ENCODE peak calls at places on chromosomes 2 and 18, in ten cellular contexts. One of them, this sample, is unnamed.

GRCh38 chr2:134498654-134499053 is 220.1 kb downstream of the TMEM163 start:
- DNase-seq in tibial artery: no peak
- DNase-seq in uterus: no peak
- DNase-seq in A549: no peak
- DNase-seq in A673: no peak
- DNase-seq in stomach: no peak
- DNase-seq in lower lobe of right lung: no peak
- DNase-seq in foreskin keratinocyte: no peak
- DNase-seq in left lung: no peak
- DNase-seq in adrenal gland: no peak
- DNase-seq in this sample: no peak

GRCh38 chr2:240640939-240641338 is 15.7 kb downstream of the GPR35 start:
- DNase-seq in tibial artery: peak
- DNase-seq in uterus: no peak
- DNase-seq in A549: peak
- DNase-seq in A673: peak
- DNase-seq in stomach: peak
- DNase-seq in lower lobe of right lung: no peak
- DNase-seq in foreskin keratinocyte: no peak
- DNase-seq in left lung: peak
- DNase-seq in adrenal gland: peak
- DNase-seq in this sample: peak

GRCh38 chr2:25294573-25295462 is 46.9 kb downstream of the DNMT3A start:
- DNase-seq in tibial artery: peak
- DNase-seq in uterus: peak
- DNase-seq in A549: peak
- DNase-seq in A673: peak
- DNase-seq in stomach: peak
- DNase-seq in lower lobe of right lung: peak
- DNase-seq in foreskin keratinocyte: no peak
- DNase-seq in left lung: peak
- DNase-seq in adrenal gland: peak
- DNase-seq in this sample: peak

GRCh38 chr2:178761759-178762371 is 45.4 kb downstream of the TTN start:
- DNase-seq in tibial artery: no peak
- DNase-seq in uterus: no peak
- DNase-seq in A549: peak
- DNase-seq in A673: peak
- DNase-seq in stomach: no peak
- DNase-seq in lower lobe of right lung: no peak
- DNase-seq in foreskin keratinocyte: no peak
- DNase-seq in left lung: no peak
- DNase-seq in adrenal gland: no peak
- DNase-seq in this sample: peak

GRCh38 chr2:117980783-117981676 is 32.8 kb downstream of the CCDC93 start:
- DNase-seq in tibial artery: no peak
- DNase-seq in uterus: no peak
- DNase-seq in A549: peak
- DNase-seq in A673: peak
- DNase-seq in stomach: no peak
- DNase-seq in lower lobe of right lung: no peak
- DNase-seq in foreskin keratinocyte: peak
- DNase-seq in left lung: no peak
- DNase-seq in adrenal gland: no peak
- DNase-seq in this sample: peak

GRCh38 chr2:46973687-46974086 is 58.1 kb upstream of the MCFD2 start:
- DNase-seq in tibial artery: no peak
- DNase-seq in uterus: no peak
- DNase-seq in A549: no peak
- DNase-seq in A673: no peak
- DNase-seq in stomach: no peak
- DNase-seq in lower lobe of right lung: no peak
- DNase-seq in foreskin keratinocyte: no peak
- DNase-seq in left lung: no peak
- DNase-seq in adrenal gland: no peak
- DNase-seq in this sample: no peak

GRCh38 chr18:51006061-51006818 is 23.8 kb upstream of the SMAD4 start:
- DNase-seq in tibial artery: no peak
- DNase-seq in uterus: no peak
- DNase-seq in A549: no peak
- DNase-seq in A673: no peak
- DNase-seq in stomach: no peak
- DNase-seq in lower lobe of right lung: no peak
- DNase-seq in foreskin keratinocyte: peak
- DNase-seq in left lung: no peak
- DNase-seq in adrenal gland: no peak
- DNase-seq in this sample: no peak

GRCh38 chr18:22933206-22933957 is at the start of gene RBBP8:
- DNase-seq in tibial artery: peak
- DNase-seq in uterus: peak
- DNase-seq in A549: peak
- DNase-seq in A673: peak
- DNase-seq in stomach: peak
- DNase-seq in lower lobe of right lung: peak
- DNase-seq in foreskin keratinocyte: peak
- DNase-seq in left lung: peak
- DNase-seq in adrenal gland: peak
- DNase-seq in this sample: peak

GRCh38 chr18:9663377-9663776 is 44.7 kb upstream of the RAB31 start:
- DNase-seq in tibial artery: no peak
- DNase-seq in uterus: no peak
- DNase-seq in A549: no peak
- DNase-seq in A673: no peak
- DNase-seq in stomach: no peak
- DNase-seq in lower lobe of right lung: peak
- DNase-seq in foreskin keratinocyte: no peak
- DNase-seq in left lung: no peak
- DNase-seq in adrenal gland: no peak
- DNase-seq in this sample: no peak

GRCh38 chr18:10420561-10421352 is 33.7 kb upstream of the APCDD1 start:
- DNase-seq in tibial artery: no peak
- DNase-seq in uterus: no peak
- DNase-seq in A549: no peak
- DNase-seq in A673: no peak
- DNase-seq in stomach: no peak
- DNase-seq in lower lobe of right lung: no peak
- DNase-seq in foreskin keratinocyte: peak
- DNase-seq in left lung: no peak
- DNase-seq in adrenal gland: no peak
- DNase-seq in this sample: no peak

GRCh38 chr2:119338826-119339561 is 27.6 kb downstream of the C2orf76 start:
- DNase-seq in tibial artery: no peak
- DNase-seq in uterus: no peak
- DNase-seq in A549: no peak
- DNase-seq in A673: no peak
- DNase-seq in stomach: no peak
- DNase-seq in lower lobe of right lung: peak
- DNase-seq in foreskin keratinocyte: no peak
- DNase-seq in left lung: no peak
- DNase-seq in adrenal gland: no peak
- DNase-seq in this sample: no peak

GRCh38 chr2:222747526-222748160 is 76.2 kb downstream of the MOGAT1 start:
- DNase-seq in tibial artery: no peak
- DNase-seq in uterus: no peak
- DNase-seq in A549: no peak
- DNase-seq in A673: no peak
- DNase-seq in stomach: no peak
- DNase-seq in lower lobe of right lung: no peak
- DNase-seq in foreskin keratinocyte: no peak
- DNase-seq in left lung: no peak
- DNase-seq in adrenal gland: no peak
- DNase-seq in this sample: no peak

GRCh38 chr2:241584446-241584845 is 25.9 kb downstream of the BOK start:
- DNase-seq in tibial artery: no peak
- DNase-seq in uterus: no peak
- DNase-seq in A549: peak
- DNase-seq in A673: no peak
- DNase-seq in stomach: no peak
- DNase-seq in lower lobe of right lung: peak
- DNase-seq in foreskin keratinocyte: no peak
- DNase-seq in left lung: no peak
- DNase-seq in adrenal gland: no peak
- DNase-seq in this sample: peak

GRCh38 chr2:174573621-174574081 is 24.0 kb downstream of the WIPF1 start:
- DNase-seq in tibial artery: peak
- DNase-seq in uterus: no peak
- DNase-seq in A549: no peak
- DNase-seq in A673: no peak
- DNase-seq in stomach: no peak
- DNase-seq in lower lobe of right lung: peak
- DNase-seq in foreskin keratinocyte: no peak
- DNase-seq in left lung: peak
- DNase-seq in adrenal gland: no peak
- DNase-seq in this sample: no peak

GRCh38 chr2:195601361-195601760 is 55.7 kb upstream of the SLC39A10 start:
- DNase-seq in tibial artery: no peak
- DNase-seq in uterus: no peak
- DNase-seq in A549: no peak
- DNase-seq in A673: no peak
- DNase-seq in stomach: no peak
- DNase-seq in lower lobe of right lung: no peak
- DNase-seq in foreskin keratinocyte: no peak
- DNase-seq in left lung: no peak
- DNase-seq in adrenal gland: no peak
- DNase-seq in this sample: no peak
- H3K27ac ChIP-seq in tibial artery: no peak
- H3K27ac ChIP-seq in uterus: no peak
- H3K27ac ChIP-seq in A549: no peak
- H3K27ac ChIP-seq in A673: no peak
- H3K27ac ChIP-seq in stomach: no peak
- H3K27ac ChIP-seq in lower lobe of right lung: peak
- H3K27ac ChIP-seq in foreskin keratinocyte: no peak
- H3K27ac ChIP-seq in left lung: no peak
- H3K27ac ChIP-seq in adrenal gland: no peak
- H3K27ac ChIP-seq in this sample: no peak

GRCh38 chr2:149577269-149577668 is 10.3 kb downstream of the MMADHC start:
- DNase-seq in tibial artery: no peak
- DNase-seq in uterus: no peak
- DNase-seq in A549: no peak
- DNase-seq in A673: no peak
- DNase-seq in stomach: no peak
- DNase-seq in lower lobe of right lung: no peak
- DNase-seq in foreskin keratinocyte: no peak
- DNase-seq in left lung: no peak
- DNase-seq in adrenal gland: no peak
- DNase-seq in this sample: no peak

GRCh38 chr2:149575742-149576141 is 11.8 kb downstream of the MMADHC start:
- DNase-seq in tibial artery: no peak
- DNase-seq in uterus: no peak
- DNase-seq in A549: no peak
- DNase-seq in A673: no peak
- DNase-seq in stomach: no peak
- DNase-seq in lower lobe of right lung: no peak
- DNase-seq in foreskin keratinocyte: no peak
- DNase-seq in left lung: no peak
- DNase-seq in adrenal gland: no peak
- DNase-seq in this sample: no peak

GRCh38 chr2:149575277-149575676 is 12.3 kb downstream of the MMADHC start:
- DNase-seq in tibial artery: no peak
- DNase-seq in uterus: no peak
- DNase-seq in A549: no peak
- DNase-seq in A673: no peak
- DNase-seq in stomach: no peak
- DNase-seq in lower lobe of right lung: no peak
- DNase-seq in foreskin keratinocyte: no peak
- DNase-seq in left lung: no peak
- DNase-seq in adrenal gland: no peak
- DNase-seq in this sample: no peak

GRCh38 chr2:149572102-149572953 is 15.2 kb downstream of the MMADHC start:
- DNase-seq in tibial artery: no peak
- DNase-seq in uterus: no peak
- DNase-seq in A549: no peak
- DNase-seq in A673: no peak
- DNase-seq in stomach: no peak
- DNase-seq in lower lobe of right lung: no peak
- DNase-seq in foreskin keratinocyte: no peak
- DNase-seq in left lung: peak
- DNase-seq in adrenal gland: no peak
- DNase-seq in this sample: no peak

GRCh38 chr2:149573760-149574159 is 13.8 kb downstream of the MMADHC start:
- DNase-seq in tibial artery: no peak
- DNase-seq in uterus: no peak
- DNase-seq in A549: no peak
- DNase-seq in A673: peak
- DNase-seq in stomach: no peak
- DNase-seq in lower lobe of right lung: no peak
- DNase-seq in foreskin keratinocyte: no peak
- DNase-seq in left lung: no peak
- DNase-seq in adrenal gland: no peak
- DNase-seq in this sample: no peak
- TF ChIP-seq CTCF in tibial artery: peak
- TF ChIP-seq CTCF in uterus: peak
- TF ChIP-seq CTCF in A549: peak
- TF ChIP-seq CTCF in A673: peak
- TF ChIP-seq CTCF in stomach: no peak
- TF ChIP-seq CTCF in lower lobe of right lung: peak
- TF ChIP-seq CTCF in foreskin keratinocyte: peak
- TF ChIP-seq CTCF in left lung: no peak
- TF ChIP-seq CTCF in adrenal gland: peak
- TF ChIP-seq CTCF in this sample: peak

DNA sequence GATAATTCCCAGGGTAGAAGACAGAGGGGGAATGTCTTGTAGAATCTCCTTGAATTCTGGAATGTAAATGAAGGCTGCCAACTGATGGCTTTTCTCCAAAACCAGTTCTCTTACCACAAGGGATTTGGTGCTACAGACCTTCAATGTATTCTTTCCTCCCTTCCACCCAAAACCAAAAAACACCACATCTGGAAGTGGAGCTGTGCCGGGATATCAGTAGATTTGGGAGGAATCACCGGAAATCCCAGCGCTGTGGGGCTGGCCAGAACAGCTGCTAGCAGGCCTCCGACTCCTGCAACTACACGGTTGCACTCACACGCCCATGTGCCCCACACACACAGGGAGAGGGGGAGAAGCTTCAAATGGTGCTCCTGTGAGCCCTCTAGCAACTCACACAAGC is 45.7 kb downstream of the RPL31 start:
- DNase-seq in tibial artery: no peak
- DNase-seq in uterus: no peak
- DNase-seq in A549: no peak
- DNase-seq in A673: no peak
- DNase-seq in stomach: no peak
- DNase-seq in lower lobe of right lung: no peak
- DNase-seq in foreskin keratinocyte: no peak
- DNase-seq in left lung: no peak
- DNase-seq in adrenal gland: no peak
- DNase-seq in this sample: no peak
- H3K27ac ChIP-seq in tibial artery: no peak
- H3K27ac ChIP-seq in uterus: no peak
- H3K27ac ChIP-seq in A549: peak
- H3K27ac ChIP-seq in A673: no peak
- H3K27ac ChIP-seq in stomach: no peak
- H3K27ac ChIP-seq in lower lobe of right lung: no peak
- H3K27ac ChIP-seq in foreskin keratinocyte: no peak
- H3K27ac ChIP-seq in left lung: no peak
- H3K27ac ChIP-seq in adrenal gland: no peak
- H3K27ac ChIP-seq in this sample: peak

DNA sequence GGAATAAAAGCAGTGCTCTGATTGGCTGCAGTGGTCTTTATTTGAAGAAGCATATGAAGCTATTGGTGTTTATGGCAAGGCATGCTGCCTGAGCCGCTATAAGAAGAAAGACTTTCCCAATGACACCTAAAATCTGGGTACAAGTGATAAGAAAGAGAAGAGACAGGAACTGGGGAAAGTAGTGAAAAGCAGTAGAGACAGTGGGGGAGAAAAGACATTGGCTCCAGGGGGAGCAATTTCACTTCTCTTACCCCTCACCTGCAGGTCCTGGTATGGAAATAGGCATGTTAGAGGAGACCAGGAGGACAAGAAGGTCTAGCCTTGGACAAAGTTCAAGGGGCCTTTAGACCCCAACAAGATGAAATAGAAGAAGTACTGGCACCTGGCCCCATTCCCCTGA is 47.1 kb downstream of the PLCL1 start:
- DNase-seq in tibial artery: no peak
- DNase-seq in uterus: no peak
- DNase-seq in A549: no peak
- DNase-seq in A673: no peak
- DNase-seq in stomach: no peak
- DNase-seq in lower lobe of right lung: no peak
- DNase-seq in foreskin keratinocyte: no peak
- DNase-seq in left lung: no peak
- DNase-seq in adrenal gland: no peak
- DNase-seq in this sample: no peak
- TF ChIP-seq CTCF in tibial artery: no peak
- TF ChIP-seq CTCF in uterus: no peak
- TF ChIP-seq CTCF in A549: no peak
- TF ChIP-seq CTCF in A673: peak
- TF ChIP-seq CTCF in stomach: no peak
- TF ChIP-seq CTCF in lower lobe of right lung: no peak
- TF ChIP-seq CTCF in foreskin keratinocyte: peak
- TF ChIP-seq CTCF in left lung: no peak
- TF ChIP-seq CTCF in adrenal gland: no peak
- TF ChIP-seq CTCF in this sample: no peak

This sample was measured in RWPE1.